ENCODE peak calls at places on chromosomes 1 and 21, in ten cellular contexts. N, M, Y, P, G, X, C, Z, U and E are unnamed samples.
A peak's percentile ranks its signal among the peaks of the same experiment; 100 is the strongest.

GRCh38 chr1:27201295-27201694 is 33.1 kb upstream of the WDTC1 start:
- DNase-seq in N (no peak), M (no peak), Y (no peak), P (no peak), G (no peak), X (no peak), C (no peak), Z (no peak), U (no peak), E (no peak)

GRCh38 chr21:37907076-37907475 is 9.2 kb downstream of the KCNJ6 start:
- DNase-seq in N (no peak), M (no peak), Y (no peak), P (no peak), G (no peak), X (no peak), C (no peak), Z (no peak), U (no peak), E (no peak)

GRCh38 chr1:113849072-113849471 is 22.4 kb downstream of the PTPN22 start:
- DNase-seq in N (no peak), M (no peak), Y (no peak), P (no peak), G (no peak), X (no peak), C (no peak), Z (no peak), U (no peak), E (no peak)

GRCh38 chr21:37568916-37569315 is 202.3 kb downstream of the DYRK1A start:
- DNase-seq in N (no peak), M (no peak), Y (no peak), P (no peak), G (no peak), X (no peak), C (no peak), Z (no peak), U (no peak), E (no peak)

GRCh38 chr1:116666747-116667576 is 571 bp downstream of the IGSF3 start:
- DNase-seq in N (no peak), M (no peak), Y (no peak), P (peak; percentile 3), G (no peak), X (peak; percentile 34), C (no peak), Z (no peak), U (no peak), E (no peak)

GRCh38 chr1:155970531-155971167 is 7.7 kb downstream of the ARHGEF2 start:
- DNase-seq in N (peak; percentile 85), M (peak; percentile 80), Y (peak; percentile 36), P (no peak), G (peak; percentile 79), X (no peak), C (peak; percentile 72), Z (no peak), U (no peak), E (peak; percentile 35)

GRCh38 chr1:197312163-197312562 is 44.1 kb downstream of the CRB1 start:
- DNase-seq in N (no peak), M (no peak), Y (no peak), P (no peak), G (no peak), X (no peak), C (no peak), Z (no peak), U (no peak), E (no peak)

GRCh38 chr1:15229569-15230170 is 17.4 kb upstream of the FHAD1 start:
- DNase-seq in N (no peak), M (no peak), Y (no peak), P (no peak), G (no peak), X (peak; percentile 63), C (no peak), Z (no peak), U (no peak), E (no peak)

GRCh38 chr1:183936009-183936408 is 101.5 kb downstream of the COLGALT2 start:
- DNase-seq in N (no peak), M (no peak), Y (no peak), P (no peak), G (no peak), X (no peak), C (no peak), Z (no peak), U (no peak), E (no peak)

GRCh38 chr1:5897281-5897680 is 94.9 kb downstream of the NPHP4 start:
- DNase-seq in N (no peak), M (no peak), Y (no peak), P (no peak), G (no peak), X (no peak), C (no peak), Z (no peak), U (no peak), E (no peak)

GRCh38 chr1:229127301-229127700 is 143.6 kb upstream of the RAB4A start:
- DNase-seq in N (peak; percentile 73), M (no peak), Y (no peak), P (no peak), G (no peak), X (no peak), C (no peak), Z (no peak), U (no peak), E (no peak)

GRCh38 chr1:115874929-115875328 is 34.0 kb upstream of the NHLH2 start:
- DNase-seq in N (peak; percentile 85), M (no peak), Y (no peak), P (no peak), G (no peak), X (no peak), C (no peak), Z (no peak), U (no peak), E (no peak)

GRCh38 chr1:230031131-230031530 is 35.9 kb upstream of the GALNT2 start:
- DNase-seq in N (peak; percentile 24), M (no peak), Y (no peak), P (no peak), G (no peak), X (no peak), C (no peak), Z (no peak), U (no peak), E (peak; percentile 15)

GRCh38 chr21:45894891-45895777 is 86.4 kb upstream of the COL6A1 start:
- DNase-seq in N (no peak), M (no peak), Y (no peak), P (no peak), G (no peak), X (no peak), C (peak; percentile 87), Z (no peak), U (no peak), E (no peak)

GRCh38 chr1:172497230-172497629 is 35.7 kb upstream of the SUCO start:
- DNase-seq in N (peak; percentile 60), M (peak; percentile 45), Y (peak; percentile 22), P (no peak), G (no peak), X (no peak), C (peak; percentile 12), Z (no peak), U (no peak), E (no peak)

GRCh38 chr1:93960641-93961147 is 51.5 kb upstream of the GCLM start:
- DNase-seq in N (peak; percentile 8), M (no peak), Y (no peak), P (no peak), G (no peak), X (no peak), C (no peak), Z (no peak), U (no peak), E (no peak)